ENCODE peak calls at places on chromosome 4, in six cellular contexts. S is tibial artery; M is AG09319; A is GM13976; L is AG04449; C is activated CD8-positive, alpha-beta T cell treated with anti-CD3 and anti-CD28 coated beads for 36 hours. N is an unnamed sample.
A peak's percentile ranks its signal among the peaks of the same experiment; 100 is the strongest.

GRCh38 chr4:47031713-47032404 is 492 bp downstream of the GABRB1 start:
- DNase-seq in M (no peak), L (no peak), C (peak; percentile 26), S (no peak), A (peak; percentile 27), N (peak; percentile 14)

GRCh38 chr4:163693211-163693610 is 198.7 kb downstream of the TMA16 start:
- DNase-seq in L (no peak), M (no peak), C (no peak), A (no peak), S (no peak), N (no peak)

GRCh38 chr4:7199129-7199725 is 6.9 kb downstream of the SORCS2 start:
- DNase-seq in C (no peak), S (peak; percentile 9), L (no peak), M (no peak), A (no peak), N (no peak)

GRCh38 chr4:134219043-134219442 is 17.5 kb upstream of the PABPC4L start:
- DNase-seq in A (no peak), M (no peak), C (no peak), S (no peak), L (no peak), N (no peak)

GRCh38 chr4:167779280-167779679 is 313.1 kb upstream of the ANXA10 start:
- DNase-seq in A (no peak), L (no peak), S (no peak), C (no peak), M (no peak), N (no peak)

GRCh38 chr4:124931050-124931449 is 218.5 kb upstream of the ANKRD50 start:
- DNase-seq in C (no peak), S (no peak), A (no peak), L (no peak), M (peak; percentile 80), N (no peak)

GRCh38 chr4:125432078-125432477 is 117.3 kb downstream of the FAT4 start:
- DNase-seq in A (no peak), L (no peak), M (no peak), S (no peak), C (no peak), N (no peak)

GRCh38 chr4:1053080-1053661 is 41.7 kb downstream of the FGFRL1 start:
- DNase-seq in L (peak; percentile 51), A (no peak), M (peak; percentile 76), S (no peak), C (no peak), N (no peak)

GRCh38 chr4:123488916-123489315 is 92.3 kb downstream of the SPRY1 start:
- DNase-seq in S (no peak), M (no peak), C (peak; percentile 34), L (no peak), A (peak; percentile 27), N (no peak)

GRCh38 chr4:172982151-172982590 is 186.4 kb upstream of the GALNT7 start:
- DNase-seq in C (no peak), L (no peak), M (no peak), S (peak; percentile 80), A (no peak), N (peak; percentile 8)

GRCh38 chr4:87806520-87806919 is 7.2 kb downstream of the IBSP start:
- DNase-seq in S (no peak), M (no peak), L (no peak), C (no peak), A (no peak), N (no peak)

GRCh38 chr4:56220261-56220660 is 167.0 kb downstream of the AASDH start:
- DNase-seq in M (no peak), A (no peak), S (no peak), C (no peak), L (no peak), N (no peak)

GRCh38 chr4:171849823-171850222 is 36.6 kb downstream of the GALNTL6 start:
- DNase-seq in S (no peak), M (no peak), L (no peak), C (no peak), A (no peak), N (no peak)

GRCh38 chr4:171846232-171846631 is 33.0 kb downstream of the GALNTL6 start:
- DNase-seq in A (peak; percentile 22), S (no peak), C (peak; percentile 20), L (peak; percentile 17), M (peak; percentile 4), N (peak; percentile 34)

GRCh38 chr4:171851295-171851694 is 38.1 kb downstream of the GALNTL6 start:
- DNase-seq in L (no peak), C (no peak), M (no peak), A (no peak), S (no peak), N (no peak)

GRCh38 chr4:171846893-171847292 is 33.7 kb downstream of the GALNTL6 start:
- DNase-seq in A (no peak), S (no peak), L (no peak), M (no peak), C (no peak), N (no peak)

DNA sequence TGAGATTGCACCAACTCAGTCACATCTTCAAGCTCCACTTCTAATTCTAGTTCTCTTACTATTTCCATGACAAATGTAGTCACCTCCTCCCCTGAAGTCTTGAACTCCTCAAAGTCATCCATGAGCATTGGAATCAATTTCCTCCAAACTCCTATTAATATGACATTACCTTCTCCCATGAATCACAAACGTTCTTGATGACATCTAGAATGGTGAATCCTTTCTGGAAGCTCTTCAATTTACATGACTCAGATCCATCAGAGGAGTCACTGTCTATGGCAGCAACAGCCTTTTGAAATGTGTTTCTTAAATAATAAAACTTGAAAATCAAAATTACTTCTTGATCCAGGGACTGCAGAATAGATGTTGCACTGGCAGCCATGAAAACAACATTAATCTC is 34.5 kb downstream of the GALNTL6 start:
- DNase-seq in M (no peak), C (no peak), L (no peak), A (no peak), S (no peak), N (no peak)
- TF ChIP-seq CTCF in M (no peak), C (no peak), L (no peak), A (no peak), S (no peak), N (no peak)

GRCh38 chr4:16754104-16754503 is 144.3 kb downstream of the LDB2 start:
- DNase-seq in C (no peak), A (no peak), L (no peak), S (no peak), M (no peak), N (no peak)

GRCh38 chr4:16750216-16750615 is 148.2 kb downstream of the LDB2 start:
- DNase-seq in M (no peak), L (no peak), S (no peak), A (no peak), C (no peak), N (no peak)

GRCh38 chr4:16757080-16757521 is 141.3 kb downstream of the LDB2 start:
- DNase-seq in L (no peak), S (no peak), M (no peak), A (no peak), C (no peak), N (no peak)

GRCh38 chr4:16750882-16751642 is 147.4 kb downstream of the LDB2 start:
- DNase-seq in C (no peak), M (no peak), A (no peak), L (no peak), S (no peak), N (no peak)

GRCh38 chr4:16752150-16752549 is 146.3 kb downstream of the LDB2 start:
- DNase-seq in M (no peak), C (no peak), L (no peak), A (no peak), S (no peak), N (no peak)
- TF ChIP-seq CTCF in M (peak; percentile 16), C (no peak), L (no peak), A (no peak), S (no peak), N (no peak)

GRCh38 chr4:148061795-148062194 is 329.9 kb downstream of the ARHGAP10 start:
- DNase-seq in C (no peak), L (no peak), A (no peak), M (no peak), S (no peak), N (no peak)
- TF ChIP-seq CTCF in C (no peak), L (no peak), A (no peak), M (no peak), S (no peak), N (no peak)

GRCh38 chr4:85756938-85757337 is 282.0 kb downstream of the ARHGAP24 start:
- DNase-seq in C (no peak), S (no peak), A (peak; percentile 17), L (no peak), M (no peak), N (peak; percentile 8)
- TF ChIP-seq CTCF in C (no peak), S (peak; percentile 39), A (peak; percentile 34), L (peak; percentile 51), M (peak; percentile 58), N (peak; percentile 33)

GRCh38 chr4:150482581-150482980 is 99.4 kb upstream of the MAB21L2 start:
- DNase-seq in A (no peak), S (no peak), L (no peak), C (no peak), M (no peak), N (no peak)

GRCh38 chr4:150476776-150477175 is 105.2 kb upstream of the MAB21L2 start:
- DNase-seq in A (no peak), L (no peak), S (no peak), C (no peak), M (no peak), N (no peak)

GRCh38 chr4:150475763-150476162 is 106.2 kb upstream of the MAB21L2 start:
- DNase-seq in S (no peak), L (no peak), A (no peak), C (no peak), M (no peak), N (no peak)

GRCh38 chr4:150479665-150480064 is 102.3 kb upstream of the MAB21L2 start:
- DNase-seq in C (no peak), M (no peak), A (no peak), L (no peak), S (no peak), N (no peak)

DNA sequence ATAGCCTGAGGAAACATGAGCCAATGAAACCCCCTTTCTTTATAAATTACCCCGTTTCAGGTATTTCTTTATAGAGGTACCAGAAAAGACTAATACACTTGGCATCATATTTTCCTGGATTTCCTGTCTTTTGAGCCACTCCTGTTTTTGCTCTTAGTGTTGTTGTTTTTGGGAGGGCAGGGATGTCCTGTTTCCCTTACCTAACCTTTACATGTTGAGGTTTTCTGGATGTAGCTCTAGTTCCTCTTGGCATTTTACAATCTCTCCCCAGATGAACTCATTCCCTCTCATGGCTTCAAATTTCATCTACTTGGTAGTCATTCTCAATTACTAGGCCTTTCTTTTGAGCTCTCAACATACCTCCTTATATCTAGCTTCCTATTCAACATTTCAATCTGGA is 104.1 kb upstream of the MAB21L2 start:
- DNase-seq in S (no peak), L (no peak), C (no peak), A (no peak), M (no peak), N (no peak)
- TF ChIP-seq CTCF in S (no peak), L (no peak), C (no peak), A (no peak), M (no peak), N (no peak)

N was measured in GM20000.